ENCODE peak calls at places on chromosome 19, in four cellular contexts. One of them, this sample, is unnamed.

GRCh38 chr19:51219307-51219706 is 5.6 kb upstream of the CD33 start:
- DNase-seq in EL: no peak
- DNase-seq in stimulated activated CD4-positive, alpha-beta T cell treated with anti-CD3 and anti-CD28 coated beads, Interleukin-4, amount 100 ng/mL, for 24 hours: no peak
- DNase-seq in endothelial cell: no peak
- DNase-seq in this sample: no peak

GRCh38 chr19:44111910-44112463 is 1.2 kb upstream of the ZNF225 start:
- DNase-seq in EL: peak; percentile 89
- DNase-seq in endothelial cell: peak; percentile 51
- DNase-seq in stimulated activated CD4-positive, alpha-beta T cell treated with anti-CD3 and anti-CD28 coated beads, Interleukin-4, amount 100 ng/mL, for 24 hours: peak; percentile 4
- DNase-seq in this sample: peak; percentile 32

GRCh38 chr19:40542197-40542859 is 34.3 kb upstream of the SHKBP1 start:
- DNase-seq in endothelial cell: no peak
- DNase-seq in EL: no peak
- DNase-seq in stimulated activated CD4-positive, alpha-beta T cell treated with anti-CD3 and anti-CD28 coated beads, Interleukin-4, amount 100 ng/mL, for 24 hours: no peak
- DNase-seq in this sample: peak; percentile 72

GRCh38 chr19:38653028-38653571 is 5.7 kb downstream of the ACTN4 start:
- DNase-seq in endothelial cell: no peak
- DNase-seq in stimulated activated CD4-positive, alpha-beta T cell treated with anti-CD3 and anti-CD28 coated beads, Interleukin-4, amount 100 ng/mL, for 24 hours: no peak
- DNase-seq in EL: no peak
- DNase-seq in this sample: no peak

GRCh38 chr19:44611812-44612295 is 1.5 kb upstream of the IGSF23 start:
- DNase-seq in EL: no peak
- DNase-seq in endothelial cell: no peak
- DNase-seq in stimulated activated CD4-positive, alpha-beta T cell treated with anti-CD3 and anti-CD28 coated beads, Interleukin-4, amount 100 ng/mL, for 24 hours: no peak
- DNase-seq in this sample: no peak

GRCh38 chr19:3671680-3672574 is 28.3 kb downstream of the PIP5K1C start:
- DNase-seq in endothelial cell: no peak
- DNase-seq in EL: peak; percentile 53
- DNase-seq in stimulated activated CD4-positive, alpha-beta T cell treated with anti-CD3 and anti-CD28 coated beads, Interleukin-4, amount 100 ng/mL, for 24 hours: peak; percentile 22
- DNase-seq in this sample: no peak

GRCh38 chr19:6723108-6723618 is 2.7 kb upstream of the C3 start:
- DNase-seq in stimulated activated CD4-positive, alpha-beta T cell treated with anti-CD3 and anti-CD28 coated beads, Interleukin-4, amount 100 ng/mL, for 24 hours: no peak
- DNase-seq in endothelial cell: no peak
- DNase-seq in EL: no peak
- DNase-seq in this sample: no peak

GRCh38 chr19:13083008-13083404 is 19.7 kb downstream of the LYL1 start:
- DNase-seq in endothelial cell: no peak
- DNase-seq in EL: no peak
- DNase-seq in stimulated activated CD4-positive, alpha-beta T cell treated with anti-CD3 and anti-CD28 coated beads, Interleukin-4, amount 100 ng/mL, for 24 hours: no peak
- DNase-seq in this sample: no peak

GRCh38 chr19:33724723-33725060 is 72.0 kb upstream of the KCTD15 start:
- DNase-seq in endothelial cell: no peak
- DNase-seq in EL: no peak
- DNase-seq in stimulated activated CD4-positive, alpha-beta T cell treated with anti-CD3 and anti-CD28 coated beads, Interleukin-4, amount 100 ng/mL, for 24 hours: no peak
- DNase-seq in this sample: no peak

GRCh38 chr19:6480843-6481415 is 658 bp downstream of the DENND1C start:
- DNase-seq in EL: no peak
- DNase-seq in endothelial cell: no peak
- DNase-seq in stimulated activated CD4-positive, alpha-beta T cell treated with anti-CD3 and anti-CD28 coated beads, Interleukin-4, amount 100 ng/mL, for 24 hours: no peak
- DNase-seq in this sample: no peak

GRCh38 chr19:49528211-49528771 is 488 bp downstream of the RCN3 start:
- DNase-seq in endothelial cell: no peak
- DNase-seq in EL: peak; percentile 90
- DNase-seq in stimulated activated CD4-positive, alpha-beta T cell treated with anti-CD3 and anti-CD28 coated beads, Interleukin-4, amount 100 ng/mL, for 24 hours: no peak
- DNase-seq in this sample: peak; percentile 70

GRCh38 chr19:16295071-16295470 is 29.6 kb upstream of the KLF2 start:
- DNase-seq in stimulated activated CD4-positive, alpha-beta T cell treated with anti-CD3 and anti-CD28 coated beads, Interleukin-4, amount 100 ng/mL, for 24 hours: no peak
- DNase-seq in EL: no peak
- DNase-seq in endothelial cell: no peak
- DNase-seq in this sample: no peak

GRCh38 chr19:42488783-42489521 is 39.3 kb downstream of the CEACAM1 start:
- DNase-seq in endothelial cell: no peak
- DNase-seq in stimulated activated CD4-positive, alpha-beta T cell treated with anti-CD3 and anti-CD28 coated beads, Interleukin-4, amount 100 ng/mL, for 24 hours: no peak
- DNase-seq in EL: no peak
- DNase-seq in this sample: no peak

GRCh38 chr19:41373993-41374392 is 2.3 kb upstream of the TMEM91 start:
- DNase-seq in endothelial cell: no peak
- DNase-seq in EL: peak; percentile 92
- DNase-seq in stimulated activated CD4-positive, alpha-beta T cell treated with anti-CD3 and anti-CD28 coated beads, Interleukin-4, amount 100 ng/mL, for 24 hours: no peak
- DNase-seq in this sample: peak; percentile 75

GRCh38 chr19:1799695-1800342 is 12.3 kb downstream of the ATP8B3 start:
- DNase-seq in stimulated activated CD4-positive, alpha-beta T cell treated with anti-CD3 and anti-CD28 coated beads, Interleukin-4, amount 100 ng/mL, for 24 hours: no peak
- DNase-seq in endothelial cell: no peak
- DNase-seq in EL: no peak
- DNase-seq in this sample: no peak

GRCh38 chr19:17988161-17988560 is 19.8 kb upstream of the ARRDC2 start:
- DNase-seq in endothelial cell: no peak
- DNase-seq in EL: no peak
- DNase-seq in stimulated activated CD4-positive, alpha-beta T cell treated with anti-CD3 and anti-CD28 coated beads, Interleukin-4, amount 100 ng/mL, for 24 hours: no peak
- DNase-seq in this sample: no peak

GRCh38 chr19:28960586-28960985 is 252.4 kb downstream of the UQCRFS1 start:
- DNase-seq in stimulated activated CD4-positive, alpha-beta T cell treated with anti-CD3 and anti-CD28 coated beads, Interleukin-4, amount 100 ng/mL, for 24 hours: no peak
- DNase-seq in endothelial cell: no peak
- DNase-seq in EL: peak; percentile 8
- DNase-seq in this sample: no peak

GRCh38 chr19:13995878-13996765 is 10.0 kb downstream of the RFX1 start:
- DNase-seq in EL: no peak
- DNase-seq in endothelial cell: no peak
- DNase-seq in stimulated activated CD4-positive, alpha-beta T cell treated with anti-CD3 and anti-CD28 coated beads, Interleukin-4, amount 100 ng/mL, for 24 hours: no peak
- DNase-seq in this sample: peak; percentile 3

GRCh38 chr19:48484247-48484893 is 15.2 kb downstream of the CYTH2 start:
- DNase-seq in EL: no peak
- DNase-seq in stimulated activated CD4-positive, alpha-beta T cell treated with anti-CD3 and anti-CD28 coated beads, Interleukin-4, amount 100 ng/mL, for 24 hours: no peak
- DNase-seq in endothelial cell: no peak
- DNase-seq in this sample: no peak

GRCh38 chr19:51094696-51095279 is 12.1 kb upstream of the KLK14 start:
- DNase-seq in endothelial cell: peak; percentile 69
- DNase-seq in stimulated activated CD4-positive, alpha-beta T cell treated with anti-CD3 and anti-CD28 coated beads, Interleukin-4, amount 100 ng/mL, for 24 hours: peak; percentile 32
- DNase-seq in EL: peak; percentile 9
- DNase-seq in this sample: peak; percentile 51

GRCh38 chr19:4507150-4507452 is 11.2 kb downstream of the PLIN4 start:
- DNase-seq in stimulated activated CD4-positive, alpha-beta T cell treated with anti-CD3 and anti-CD28 coated beads, Interleukin-4, amount 100 ng/mL, for 24 hours: no peak
- DNase-seq in EL: no peak
- DNase-seq in endothelial cell: no peak
- DNase-seq in this sample: no peak

GRCh38 chr19:7870571-7871279 is 3.5 kb downstream of the PRR36 start:
- DNase-seq in EL: peak; percentile 60
- DNase-seq in endothelial cell: no peak
- DNase-seq in stimulated activated CD4-positive, alpha-beta T cell treated with anti-CD3 and anti-CD28 coated beads, Interleukin-4, amount 100 ng/mL, for 24 hours: peak; percentile 40
- DNase-seq in this sample: no peak

GRCh38 chr19:4641132-4641531 is 1.8 kb downstream of the TNFAIP8L1 start:
- DNase-seq in endothelial cell: no peak
- DNase-seq in EL: no peak
- DNase-seq in stimulated activated CD4-positive, alpha-beta T cell treated with anti-CD3 and anti-CD28 coated beads, Interleukin-4, amount 100 ng/mL, for 24 hours: no peak
- DNase-seq in this sample: no peak

GRCh38 chr19:46112527-46112926 is 12.0 kb downstream of the IGFL3 start:
- DNase-seq in stimulated activated CD4-positive, alpha-beta T cell treated with anti-CD3 and anti-CD28 coated beads, Interleukin-4, amount 100 ng/mL, for 24 hours: no peak
- DNase-seq in endothelial cell: no peak
- DNase-seq in EL: no peak
- DNase-seq in this sample: no peak

GRCh38 chr19:30084390-30084819 is 142.4 kb downstream of the URI1 start:
- DNase-seq in endothelial cell: no peak
- DNase-seq in EL: no peak
- DNase-seq in stimulated activated CD4-positive, alpha-beta T cell treated with anti-CD3 and anti-CD28 coated beads, Interleukin-4, amount 100 ng/mL, for 24 hours: no peak
- DNase-seq in this sample: no peak

This sample was measured in hepatic stellate cell.